ENCODE peak calls at places on chromosome 19, in nine cellular contexts. F, C, K, B, Y, S, U, I and L are unnamed samples.

GRCh38 chr19:20038358-20039202 is 725 bp downstream of the ZNF682 start:
- DNase-seq in F (no peak), B (no peak), I (no peak), U (no peak), C (no peak), S (peak; percentile 1), Y (no peak), K (no peak), L (no peak)

GRCh38 chr19:8576273-8576993 is 809 bp downstream of the MYO1F start:
- DNase-seq in F (no peak), C (no peak), U (no peak), Y (no peak), K (no peak), B (no peak), S (no peak), I (no peak), L (no peak)

GRCh38 chr19:13018037-13018914 is 23.0 kb downstream of the NFIX start:
- DNase-seq in C (no peak), F (no peak), K (no peak), Y (no peak), I (peak; percentile 78), U (peak; percentile 42), B (peak; percentile 90), S (peak; percentile 71), L (peak; percentile 80)

GRCh38 chr19:13032837-13033236 is 37.6 kb downstream of the NFIX start:
- DNase-seq in C (no peak), K (no peak), I (no peak), S (no peak), Y (no peak), U (no peak), B (peak; percentile 26), F (no peak), L (no peak)

GRCh38 chr19:41244117-41244516 is 20.1 kb upstream of the HNRNPUL1 start:
- DNase-seq in Y (no peak), K (no peak), U (no peak), S (no peak), F (no peak), I (no peak), B (no peak), C (no peak), L (no peak)

GRCh38 chr19:4059931-4060620 is 6.6 kb downstream of the ZBTB7A start:
- DNase-seq in K (no peak), I (peak; percentile 84), B (peak; percentile 90), U (peak; percentile 42), Y (no peak), F (no peak), S (no peak), C (peak; percentile 83), L (peak; percentile 89)

GRCh38 chr19:18204394-18205179 is 745 bp upstream of the RAB3A start:
- DNase-seq in C (no peak), K (no peak), F (no peak), I (peak; percentile 31), B (no peak), Y (no peak), U (no peak), S (no peak), L (no peak)

GRCh38 chr19:45099465-45100201 is 6.7 kb downstream of the PPP1R37 start:
- DNase-seq in S (no peak), F (no peak), I (peak; percentile 36), U (peak; percentile 18), C (no peak), Y (no peak), K (no peak), B (no peak), L (no peak)

GRCh38 chr19:3131168-3131567 is 4.7 kb upstream of the GNA15 start:
- DNase-seq in I (no peak), B (no peak), S (no peak), U (no peak), C (no peak), Y (no peak), K (no peak), F (no peak), L (no peak)

GRCh38 chr19:48556163-48556562 is 4.2 kb downstream of the SULT2B1 start:
- DNase-seq in B (no peak), Y (no peak), K (no peak), F (no peak), I (no peak), C (no peak), U (peak; percentile 71), S (peak; percentile 82), L (no peak)

GRCh38 chr19:49301165-49301865 is 23.7 kb downstream of the SLC6A16 start:
- DNase-seq in F (no peak), Y (peak; percentile 53), S (peak; percentile 71), C (no peak), U (peak; percentile 69), I (peak; percentile 71), B (peak; percentile 91), K (peak; percentile 94), L (peak; percentile 90)

GRCh38 chr19:3296034-3296433 is 70.3 kb upstream of the NFIC start:
- DNase-seq in F (no peak), K (no peak), U (no peak), C (no peak), I (no peak), Y (no peak), S (no peak), B (no peak), L (no peak)